ENCODE peak calls at places on chromosomes 13 and 19, in six cellular contexts. U is stimulated activated CD8-positive, alpha-beta memory T cell treated with anti-CD3 and anti-CD28 coated beads, Interleukin-4, amount 100 ng/mL, for 1 hour; I is CD8-positive, alpha-beta T cell; Z is activated CD4-positive, alpha-beta T cell treated with anti-CD3 and anti-CD28 coated beads, Interleukin-2, amount 50 U/mL, for 48 hours; Q is foreskin melanocyte; G is tibial nerve. E is an unnamed sample.

GRCh38 chr19:40444181-40445005 is at the start of gene SERTAD3:
- DNase-seq in U (peak; percentile 94), I (peak; percentile 97), Z (peak; percentile 98), Q (peak; percentile 88), G (peak; percentile 97), E (peak; percentile 92)

GRCh38 chr13:77009011-77009410 is 17.1 kb downstream of the CLN5 start:
- DNase-seq in U (no peak), I (no peak), Z (peak; percentile 24), Q (no peak), G (no peak), E (no peak)

GRCh38 chr13:48782429-48782840 is 128.7 kb downstream of the CYSLTR2 start:
- DNase-seq in U (no peak), I (no peak), Z (no peak), Q (no peak), G (no peak), E (peak; percentile 67)

GRCh38 chr19:1250374-1251232 is 2.2 kb downstream of the MIDN start:
- DNase-seq in U (no peak), I (peak; percentile 71), Z (no peak), Q (no peak), G (no peak), E (peak; percentile 48)

GRCh38 chr19:16293133-16294085 is 31.2 kb upstream of the KLF2 start:
- DNase-seq in U (no peak), I (no peak), Z (no peak), Q (no peak), G (peak; percentile 87), E (no peak)

GRCh38 chr19:6589711-6590457 is 1.1 kb downstream of the CD70 start:
- DNase-seq in U (no peak), I (no peak), Z (no peak), Q (no peak), G (no peak), E (no peak)

GRCh38 chr19:8515317-8515716 is 1.4 kb upstream of the ZNF414 start:
- DNase-seq in U (peak; percentile 26), I (peak; percentile 59), Z (peak; percentile 65), Q (no peak), G (no peak), E (no peak)

GRCh38 chr19:15358918-15359317 is 20.7 kb downstream of the AKAP8 start:
- DNase-seq in U (no peak), I (no peak), Z (no peak), Q (no peak), G (no peak), E (no peak)

GRCh38 chr19:32018014-32018413 is 327.4 kb upstream of the ZNF507 start:
- DNase-seq in U (no peak), I (no peak), Z (no peak), Q (no peak), G (peak; percentile 49), E (peak; percentile 1)

E was measured in SK-MEL-5.